ENCODE peak calls at places on chromosomes 16 and 17, in six cellular contexts. S is mesenteric fat pad, Z is HuH-7, P is HuH-7.5, M is EH, W is HCEC 1CT. I is an unnamed sample.

GRCh38 chr17:12947047-12947446 is 70.8 kb downstream of the ELAC2 start:
- DNase-seq in S (no peak), Z (no peak), P (no peak), M (no peak), W (no peak), I (no peak)

GRCh38 chr17:32249475-32249874 is 16.2 kb upstream of the RHBDL3 start:
- DNase-seq in S (no peak), Z (no peak), P (no peak), M (no peak), W (no peak), I (no peak)

GRCh38 chr17:45246861-45247428 is 14.9 kb downstream of the SPATA32 start:
- DNase-seq in S (no peak), Z (peak), P (peak), M (no peak), W (peak), I (no peak)

GRCh38 chr16:4501071-4501478 is 24.9 kb downstream of the HMOX2 start:
- DNase-seq in S (no peak), Z (no peak), P (no peak), M (peak), W (no peak), I (no peak)

GRCh38 chr16:23302045-23302956 is at the start of gene SCNN1B:
- DNase-seq in S (no peak), Z (no peak), P (no peak), M (no peak), W (no peak), I (peak)

GRCh38 chr17:77376795-77377751 is 236.3 kb downstream of the SEC14L1 start:
- DNase-seq in S (no peak), Z (no peak), P (no peak), M (no peak), W (no peak), I (no peak)

GRCh38 chr16:15461376-15461775 is 27.0 kb downstream of the BMERB1 start:
- DNase-seq in S (no peak), Z (no peak), P (no peak), M (no peak), W (no peak), I (no peak)

GRCh38 chr17:8799001-8799850 is at the start of gene MFSD6L:
- DNase-seq in S (no peak), Z (no peak), P (no peak), M (peak), W (no peak), I (peak)

GRCh38 chr16:86046901-86047300 is 147.9 kb downstream of the IRF8 start:
- DNase-seq in S (peak), Z (no peak), P (no peak), M (no peak), W (no peak), I (peak)

GRCh38 chr16:57305159-57305811 is 20.8 kb upstream of the PLLP start:
- DNase-seq in S (peak), Z (no peak), P (no peak), M (no peak), W (no peak), I (no peak)

GRCh38 chr17:82414548-82415281 is 3.4 kb upstream of the HEXD start:
- DNase-seq in S (no peak), Z (peak), P (peak), M (peak), W (peak), I (peak)

GRCh38 chr16:75064403-75065148 is 52.0 kb downstream of the LDHD start:
- DNase-seq in S (no peak), Z (no peak), P (no peak), M (no peak), W (no peak), I (peak)

GRCh38 chr17:8022358-8023038 is 16.4 kb upstream of the ALOX15B start:
- DNase-seq in S (no peak), Z (no peak), P (no peak), M (peak), W (no peak), I (no peak)

GRCh38 chr17:77728871-77729270 is 229.6 kb upstream of the TNRC6C start:
- DNase-seq in S (peak), Z (no peak), P (no peak), M (no peak), W (no peak), I (no peak)

GRCh38 chr17:61594294-61594825 is 3.3 kb upstream of the NACA2 start:
- DNase-seq in S (no peak), Z (no peak), P (no peak), M (peak), W (no peak), I (no peak)

GRCh38 chr17:50872710-50873424 is 6.7 kb upstream of the TOB1 start:
- DNase-seq in S (peak), Z (no peak), P (no peak), M (peak), W (peak), I (no peak)

GRCh38 chr16:25023541-25023940 is 8.4 kb upstream of the ARHGAP17 start:
- DNase-seq in S (no peak), Z (no peak), P (no peak), M (no peak), W (no peak), I (no peak)

GRCh38 chr16:85457366-85457765 is 155.8 kb upstream of the GSE1 start:
- DNase-seq in S (no peak), Z (no peak), P (no peak), M (peak), W (no peak), I (no peak)

GRCh38 chr17:79715318-79716182 is 15.2 kb upstream of the ENPP7 start:
- DNase-seq in S (no peak), Z (peak), P (no peak), M (no peak), W (no peak), I (peak)

GRCh38 chr17:68437979-68438877 is 19.1 kb downstream of the WIPI1 start:
- DNase-seq in S (no peak), Z (peak), P (no peak), M (peak), W (no peak), I (peak)

GRCh38 chr17:39194089-39194984 is 3.1 kb downstream of the CACNB1 start:
- DNase-seq in S (no peak), Z (peak), P (peak), M (peak), W (no peak), I (peak)

GRCh38 chr17:63950940-63951907 is 19.1 kb upstream of the CD79B start:
- DNase-seq in S (no peak), Z (peak), P (peak), M (no peak), W (no peak), I (peak)

GRCh38 chr16:35690413-35690812 is 2231.0 kb downstream of the TP53TG3F start:
- DNase-seq in S (peak), Z (no peak), P (no peak), M (no peak), W (no peak), I (no peak)

GRCh38 chr17:42901535-42902229 is 1.1 kb downstream of the G6PC1 start:
- DNase-seq in S (no peak), Z (no peak), P (no peak), M (no peak), W (no peak), I (no peak)

GRCh38 chr16:379183-379960 is 2.4 kb downstream of the PGAP6 start:
- DNase-seq in S (no peak), Z (no peak), P (no peak), M (no peak), W (no peak), I (peak)

GRCh38 chr16:72072514-72073342 is 9.7 kb downstream of the HPR start:
- DNase-seq in S (no peak), Z (no peak), P (no peak), M (peak), W (no peak), I (no peak)

GRCh38 chr16:3175157-3176153 is 12.5 kb upstream of the OR1F1 start:
- DNase-seq in S (no peak), Z (peak), P (peak), M (peak), W (peak), I (no peak)